ENCODE peak calls at places on chromosomes 11 and 22, in six cellular contexts. One of them, this sample, is unnamed.

GRCh38 chr11:115222218-115222862 is 281.9 kb downstream of the CADM1 start:
- DNase-seq in cardiac muscle cell: peak; percentile 36
- DNase-seq in CD8-positive, alpha-beta T cell: no peak
- DNase-seq in foreskin keratinocyte: peak; percentile 94
- DNase-seq in PC-9: peak; percentile 73
- DNase-seq in tibial nerve: no peak
- DNase-seq in this sample: no peak

GRCh38 chr11:101442936-101443521 is 140.8 kb downstream of the TRPC6 start:
- DNase-seq in cardiac muscle cell: no peak
- DNase-seq in foreskin keratinocyte: no peak
- DNase-seq in CD8-positive, alpha-beta T cell: no peak
- DNase-seq in tibial nerve: no peak
- DNase-seq in PC-9: no peak
- DNase-seq in this sample: no peak

GRCh38 chr11:35857922-35858321 is 85.9 kb upstream of the LDLRAD3 start:
- DNase-seq in tibial nerve: no peak
- DNase-seq in foreskin keratinocyte: no peak
- DNase-seq in cardiac muscle cell: no peak
- DNase-seq in CD8-positive, alpha-beta T cell: no peak
- DNase-seq in PC-9: no peak
- DNase-seq in this sample: no peak

GRCh38 chr22:32995335-32995734 is 62.8 kb downstream of the SYN3 start:
- DNase-seq in PC-9: no peak
- DNase-seq in cardiac muscle cell: no peak
- DNase-seq in tibial nerve: no peak
- DNase-seq in foreskin keratinocyte: no peak
- DNase-seq in CD8-positive, alpha-beta T cell: no peak
- DNase-seq in this sample: no peak

GRCh38 chr22:39593061-39593930 is 22.7 kb downstream of the CACNA1I start:
- DNase-seq in foreskin keratinocyte: no peak
- DNase-seq in CD8-positive, alpha-beta T cell: no peak
- DNase-seq in PC-9: no peak
- DNase-seq in tibial nerve: no peak
- DNase-seq in cardiac muscle cell: no peak
- DNase-seq in this sample: no peak

GRCh38 chr11:129637473-129637872 is 178.2 kb upstream of the TMEM45B start:
- DNase-seq in foreskin keratinocyte: peak; percentile 81
- DNase-seq in CD8-positive, alpha-beta T cell: no peak
- DNase-seq in tibial nerve: no peak
- DNase-seq in PC-9: peak; percentile 71
- DNase-seq in cardiac muscle cell: no peak
- DNase-seq in this sample: no peak

GRCh38 chr11:26947904-26948639 is 45.8 kb upstream of the FIBIN start:
- DNase-seq in PC-9: no peak
- DNase-seq in cardiac muscle cell: peak; percentile 45
- DNase-seq in foreskin keratinocyte: no peak
- DNase-seq in CD8-positive, alpha-beta T cell: no peak
- DNase-seq in tibial nerve: no peak
- DNase-seq in this sample: no peak

GRCh38 chr22:29973269-29973668 is 90.3 kb downstream of the MTMR3 start:
- DNase-seq in CD8-positive, alpha-beta T cell: no peak
- DNase-seq in cardiac muscle cell: no peak
- DNase-seq in foreskin keratinocyte: no peak
- DNase-seq in tibial nerve: no peak
- DNase-seq in PC-9: no peak
- DNase-seq in this sample: no peak

GRCh38 chr11:26510201-26510600 is 61.9 kb downstream of the MUC15 start:
- DNase-seq in foreskin keratinocyte: no peak
- DNase-seq in PC-9: no peak
- DNase-seq in tibial nerve: no peak
- DNase-seq in cardiac muscle cell: no peak
- DNase-seq in CD8-positive, alpha-beta T cell: no peak
- DNase-seq in this sample: no peak

GRCh38 chr22:30005213-30005857 is 74.9 kb upstream of the HORMAD2 start:
- DNase-seq in tibial nerve: peak; percentile 73
- DNase-seq in cardiac muscle cell: peak; percentile 80
- DNase-seq in CD8-positive, alpha-beta T cell: peak; percentile 61
- DNase-seq in PC-9: peak; percentile 49
- DNase-seq in foreskin keratinocyte: no peak
- DNase-seq in this sample: no peak

GRCh38 chr11:119081682-119082081 is 3.0 kb upstream of the HMBS start:
- DNase-seq in foreskin keratinocyte: no peak
- DNase-seq in PC-9: peak; percentile 8
- DNase-seq in tibial nerve: no peak
- DNase-seq in CD8-positive, alpha-beta T cell: no peak
- DNase-seq in cardiac muscle cell: no peak
- DNase-seq in this sample: no peak

GRCh38 chr11:55457641-55458040 is 89.9 kb downstream of the OR4A15 start:
- DNase-seq in PC-9: no peak
- DNase-seq in CD8-positive, alpha-beta T cell: no peak
- DNase-seq in tibial nerve: no peak
- DNase-seq in cardiac muscle cell: no peak
- DNase-seq in foreskin keratinocyte: no peak
- DNase-seq in this sample: no peak

GRCh38 chr11:36744375-36745168 is 146.5 kb upstream of the RAG2 start:
- DNase-seq in PC-9: peak; percentile 39
- DNase-seq in cardiac muscle cell: peak; percentile 73
- DNase-seq in CD8-positive, alpha-beta T cell: peak; percentile 61
- DNase-seq in tibial nerve: peak; percentile 57
- DNase-seq in foreskin keratinocyte: peak; percentile 7
- DNase-seq in this sample: no peak

GRCh38 chr22:29872989-29873388 is 10.0 kb upstream of the MTMR3 start:
- DNase-seq in foreskin keratinocyte: no peak
- DNase-seq in PC-9: no peak
- DNase-seq in cardiac muscle cell: no peak
- DNase-seq in CD8-positive, alpha-beta T cell: no peak
- DNase-seq in tibial nerve: no peak
- DNase-seq in this sample: no peak

GRCh38 chr11:6353367-6353987 is 33.2 kb upstream of the CAVIN3 start:
- DNase-seq in cardiac muscle cell: peak; percentile 56
- DNase-seq in foreskin keratinocyte: peak; percentile 50
- DNase-seq in CD8-positive, alpha-beta T cell: peak; percentile 57
- DNase-seq in PC-9: peak; percentile 59
- DNase-seq in tibial nerve: peak; percentile 21
- DNase-seq in this sample: no peak

GRCh38 chr11:36467913-36468312 is 42.2 kb downstream of the TRAF6 start:
- DNase-seq in PC-9: no peak
- DNase-seq in tibial nerve: no peak
- DNase-seq in foreskin keratinocyte: no peak
- DNase-seq in cardiac muscle cell: no peak
- DNase-seq in CD8-positive, alpha-beta T cell: no peak
- DNase-seq in this sample: no peak

GRCh38 chr22:37335819-37336199 is 53.5 kb downstream of the CYTH4 start:
- DNase-seq in PC-9: no peak
- DNase-seq in foreskin keratinocyte: no peak
- DNase-seq in tibial nerve: no peak
- DNase-seq in CD8-positive, alpha-beta T cell: no peak
- DNase-seq in cardiac muscle cell: no peak
- DNase-seq in this sample: no peak
- H3K4me1 ChIP-seq in PC-9: peaks cover 68% of the 10 kb centered on the region
- H3K4me1 ChIP-seq in foreskin keratinocyte: peaks cover 15% of the 10 kb centered on the region
- H3K4me1 ChIP-seq in tibial nerve: peaks cover 8% of the 10 kb centered on the region
- H3K4me1 ChIP-seq in CD8-positive, alpha-beta T cell: peaks cover 5% of the 10 kb centered on the region
- H3K4me1 ChIP-seq in cardiac muscle cell: no peaks in the 10 kb centered on the region
- H3K4me1 ChIP-seq in this sample: peaks cover 4% of the 10 kb centered on the region

GRCh38 chr22:36156515-36157419 is 3.8 kb downstream of the APOL3 start:
- DNase-seq in PC-9: no peak
- DNase-seq in cardiac muscle cell: peak; percentile 91
- DNase-seq in foreskin keratinocyte: peak; percentile 17
- DNase-seq in CD8-positive, alpha-beta T cell: peak; percentile 80
- DNase-seq in tibial nerve: peak; percentile 83
- DNase-seq in this sample: peak; percentile 11

GRCh38 chr22:36164621-36165020 is 4.1 kb upstream of the APOL3 start:
- DNase-seq in foreskin keratinocyte: no peak
- DNase-seq in PC-9: no peak
- DNase-seq in cardiac muscle cell: no peak
- DNase-seq in tibial nerve: no peak
- DNase-seq in CD8-positive, alpha-beta T cell: no peak
- DNase-seq in this sample: no peak

GRCh38 chr22:36163497-36163896 is 2.9 kb upstream of the APOL3 start:
- DNase-seq in cardiac muscle cell: no peak
- DNase-seq in CD8-positive, alpha-beta T cell: no peak
- DNase-seq in foreskin keratinocyte: no peak
- DNase-seq in tibial nerve: no peak
- DNase-seq in PC-9: no peak
- DNase-seq in this sample: no peak

GRCh38 chr22:36162127-36163034 is 1.8 kb upstream of the APOL3 start:
- DNase-seq in CD8-positive, alpha-beta T cell: peak; percentile 40
- DNase-seq in tibial nerve: no peak
- DNase-seq in foreskin keratinocyte: no peak
- DNase-seq in PC-9: no peak
- DNase-seq in cardiac muscle cell: no peak
- DNase-seq in this sample: no peak

GRCh38 chr22:36160499-36160942 is at the start of gene APOL3:
- DNase-seq in CD8-positive, alpha-beta T cell: peak; percentile 49
- DNase-seq in foreskin keratinocyte: no peak
- DNase-seq in cardiac muscle cell: peak; percentile 75
- DNase-seq in tibial nerve: peak; percentile 47
- DNase-seq in PC-9: no peak
- DNase-seq in this sample: no peak
- H3K27ac ChIP-seq in CD8-positive, alpha-beta T cell: peak within 1 kb of the TSS; percentile 79
- H3K27ac ChIP-seq in foreskin keratinocyte: no peak within 1 kb of the TSS
- H3K27ac ChIP-seq in cardiac muscle cell: no peak within 1 kb of the TSS
- H3K27ac ChIP-seq in tibial nerve: peak within 1 kb of the TSS; percentile 85
- H3K27ac ChIP-seq in PC-9: no peak within 1 kb of the TSS
- H3K27ac ChIP-seq in this sample: peak within 1 kb of the TSS; percentile 77

GRCh38 chr22:41762980-41763779 is 37.3 kb upstream of the CCDC134 start:
- DNase-seq in foreskin keratinocyte: peak; percentile 55
- DNase-seq in tibial nerve: no peak
- DNase-seq in PC-9: no peak
- DNase-seq in CD8-positive, alpha-beta T cell: peak; percentile 25
- DNase-seq in cardiac muscle cell: peak; percentile 37
- DNase-seq in this sample: no peak
- TF ChIP-seq CTCF in foreskin keratinocyte: peak; percentile 59
- TF ChIP-seq CTCF in tibial nerve: no peak
- TF ChIP-seq CTCF in PC-9: peak; percentile 68
- TF ChIP-seq CTCF in CD8-positive, alpha-beta T cell: peak; percentile 33
- TF ChIP-seq CTCF in cardiac muscle cell: peak; percentile 55
- TF ChIP-seq CTCF in this sample: peak; percentile 54

GRCh38 chr11:13098067-13098466 is 89.0 kb downstream of the RASSF10 start:
- DNase-seq in PC-9: peak; percentile 78
- DNase-seq in cardiac muscle cell: no peak
- DNase-seq in tibial nerve: no peak
- DNase-seq in CD8-positive, alpha-beta T cell: no peak
- DNase-seq in foreskin keratinocyte: peak; percentile 94
- DNase-seq in this sample: no peak
- H3K4me1 ChIP-seq in PC-9: peaks cover 15% of the 10 kb centered on the region
- H3K4me1 ChIP-seq in cardiac muscle cell: no peaks in the 10 kb centered on the region
- H3K4me1 ChIP-seq in tibial nerve: no peaks in the 10 kb centered on the region
- H3K4me1 ChIP-seq in CD8-positive, alpha-beta T cell: no peaks in the 10 kb centered on the region
- H3K4me1 ChIP-seq in foreskin keratinocyte: peaks cover 19% of the 10 kb centered on the region
- H3K4me1 ChIP-seq in this sample: peaks cover 30% of the 10 kb centered on the region

GRCh38 chr11:15967166-15967565 is 389.2 kb downstream of the SOX6 start:
- DNase-seq in foreskin keratinocyte: peak; percentile 54
- DNase-seq in cardiac muscle cell: peak; percentile 52
- DNase-seq in PC-9: peak; percentile 80
- DNase-seq in tibial nerve: no peak
- DNase-seq in CD8-positive, alpha-beta T cell: no peak
- DNase-seq in this sample: no peak
- H3K27ac ChIP-seq in foreskin keratinocyte: peak overlapping the region; percentile 83
- H3K27ac ChIP-seq in cardiac muscle cell: no peak overlapping the region
- H3K27ac ChIP-seq in PC-9: no peak overlapping the region
- H3K27ac ChIP-seq in tibial nerve: no peak overlapping the region
- H3K27ac ChIP-seq in CD8-positive, alpha-beta T cell: no peak overlapping the region
- H3K27ac ChIP-seq in this sample: peak overlapping the region; percentile 94

GRCh38 chr11:117949062-117949461 is 19.9 kb upstream of the TMPRSS13 start:
- DNase-seq in tibial nerve: no peak
- DNase-seq in CD8-positive, alpha-beta T cell: no peak
- DNase-seq in PC-9: no peak
- DNase-seq in cardiac muscle cell: no peak
- DNase-seq in foreskin keratinocyte: no peak
- DNase-seq in this sample: no peak

GRCh38 chr11:117950999-117951961 is 22.1 kb upstream of the TMPRSS13 start:
- DNase-seq in PC-9: no peak
- DNase-seq in tibial nerve: no peak
- DNase-seq in CD8-positive, alpha-beta T cell: peak; percentile 57
- DNase-seq in cardiac muscle cell: no peak
- DNase-seq in foreskin keratinocyte: no peak
- DNase-seq in this sample: no peak

GRCh38 chr11:117953029-117953671 is 23.9 kb upstream of the TMPRSS13 start:
- DNase-seq in foreskin keratinocyte: no peak
- DNase-seq in PC-9: no peak
- DNase-seq in cardiac muscle cell: no peak
- DNase-seq in CD8-positive, alpha-beta T cell: peak; percentile 47
- DNase-seq in tibial nerve: no peak
- DNase-seq in this sample: no peak

GRCh38 chr11:117946842-117947526 is 17.8 kb upstream of the TMPRSS13 start:
- DNase-seq in cardiac muscle cell: peak; percentile 93
- DNase-seq in PC-9: peak; percentile 90
- DNase-seq in CD8-positive, alpha-beta T cell: peak; percentile 86
- DNase-seq in foreskin keratinocyte: peak; percentile 79
- DNase-seq in tibial nerve: peak; percentile 70
- DNase-seq in this sample: no peak

GRCh38 chr11:117950320-117950719 is 21.1 kb upstream of the TMPRSS13 start:
- DNase-seq in PC-9: no peak
- DNase-seq in CD8-positive, alpha-beta T cell: peak; percentile 72
- DNase-seq in cardiac muscle cell: peak; percentile 6
- DNase-seq in foreskin keratinocyte: no peak
- DNase-seq in tibial nerve: no peak
- DNase-seq in this sample: no peak
- TF ChIP-seq CTCF in PC-9: no peak
- TF ChIP-seq CTCF in CD8-positive, alpha-beta T cell: peak; percentile 42
- TF ChIP-seq CTCF in cardiac muscle cell: peak; percentile 22
- TF ChIP-seq CTCF in foreskin keratinocyte: peak; percentile 41
- TF ChIP-seq CTCF in tibial nerve: no peak
- TF ChIP-seq CTCF in this sample: no peak